ENCODE peak calls at places on chromosomes 12 and 14, in ten cellular contexts. H, O, B, C, S, Y, X, K, E and M are unnamed samples.

GRCh38 chr14:64639340-64639821 is 64.8 kb upstream of the PLEKHG3 start:
- DNase-seq in H (peak), O (no peak), B (no peak), C (peak), S (no peak), Y (no peak), X (no peak), K (no peak), E (no peak), M (no peak)

GRCh38 chr12:67783393-67783792 is 134.8 kb downstream of the DYRK2 start:
- DNase-seq in H (no peak), O (no peak), B (no peak), C (no peak), S (no peak), Y (no peak), X (no peak), K (no peak), E (no peak), M (no peak)

GRCh38 chr12:50397122-50397650 is 777 bp upstream of the FAM186A start:
- DNase-seq in H (no peak), O (no peak), B (peak), C (no peak), S (no peak), Y (no peak), X (no peak), K (no peak), E (no peak), M (no peak)

GRCh38 chr12:106519587-106519986 is 63.2 kb upstream of the RFX4 start:
- DNase-seq in H (no peak), O (no peak), B (no peak), C (no peak), S (no peak), Y (no peak), X (no peak), K (no peak), E (no peak), M (no peak)

GRCh38 chr12:89556976-89557375 is 31.1 kb upstream of the POC1B start:
- DNase-seq in H (peak), O (no peak), B (no peak), C (peak), S (no peak), Y (no peak), X (no peak), K (no peak), E (peak), M (peak)

GRCh38 chr14:77903233-77903632 is 103.3 kb downstream of the ADCK1 start:
- DNase-seq in H (no peak), O (no peak), B (peak), C (peak), S (no peak), Y (no peak), X (no peak), K (no peak), E (no peak), M (no peak)

GRCh38 chr12:14849664-14850063 is 6.3 kb upstream of the ART4 start:
- DNase-seq in H (peak), O (no peak), B (peak), C (peak), S (no peak), Y (no peak), X (no peak), K (no peak), E (peak), M (no peak)

GRCh38 chr12:109154485-109155438 is 38.4 kb downstream of the ACACB start:
- DNase-seq in H (peak), O (peak), B (peak), C (peak), S (peak), Y (peak), X (peak), K (peak), E (peak), M (peak)

GRCh38 chr12:70876952-70877351 is 43.6 kb downstream of the PTPRR start:
- DNase-seq in H (no peak), O (no peak), B (peak), C (no peak), S (no peak), Y (no peak), X (no peak), K (no peak), E (peak), M (no peak)